ENCODE peak calls at places on chromosomes 16 and 17, in five cellular contexts. H, U, P, I and J are unnamed samples.

GRCh38 chr17:38463451-38463858 is 35.2 kb downstream of the ARHGAP23 start:
- DNase-seq in H (peak; percentile 53), U (no peak), P (no peak), I (no peak), J (no peak)

GRCh38 chr17:2950846-2951245 is 112.6 kb downstream of the OR1D5 start:
- DNase-seq in H (no peak), U (no peak), P (no peak), I (no peak), J (no peak)

GRCh38 chr16:87671221-87671620 is 68.9 kb downstream of the JPH3 start:
- DNase-seq in H (no peak), U (no peak), P (no peak), I (no peak), J (no peak)

GRCh38 chr16:87956771-87957279 is 5.6 kb downstream of the BANP start:
- DNase-seq in H (no peak), U (peak; percentile 42), P (no peak), I (no peak), J (no peak)

GRCh38 chr17:78762007-78762406 is 20.1 kb downstream of the CYTH1 start:
- DNase-seq in H (no peak), U (no peak), P (no peak), I (no peak), J (no peak)

GRCh38 chr17:79705674-79706073 is 25.1 kb upstream of the ENPP7 start:
- DNase-seq in H (no peak), U (no peak), P (no peak), I (no peak), J (no peak)

GRCh38 chr17:58351710-58352017 is 337 bp downstream of the SUPT4H1 start:
- DNase-seq in H (no peak), U (no peak), P (no peak), I (no peak), J (no peak)

GRCh38 chr17:14690704-14691103 is 389.8 kb downstream of the HS3ST3B1 start:
- DNase-seq in H (no peak), U (no peak), P (no peak), I (no peak), J (no peak)

GRCh38 chr17:35786941-35787432 is 8.5 kb downstream of the MMP28 start:
- DNase-seq in H (no peak), U (peak; percentile 28), P (no peak), I (no peak), J (no peak)

GRCh38 chr17:83186751-83187421 is 107.5 kb downstream of the METRNL start:
- DNase-seq in H (no peak), U (no peak), P (peak; percentile 19), I (no peak), J (no peak)

GRCh38 chr17:66302761-66303626 is 581 bp downstream of the PRKCA start:
- DNase-seq in H (no peak), U (peak; percentile 67), P (peak; percentile 52), I (peak; percentile 7), J (no peak)

GRCh38 chr16:56637814-56638750 is at the start of gene MT1A:
- DNase-seq in H (peak; percentile 74), U (peak; percentile 60), P (peak; percentile 51), I (no peak), J (no peak)

GRCh38 chr17:39231587-39232551 is 6.1 kb upstream of the STAC2 start:
- DNase-seq in H (no peak), U (peak; percentile 63), P (peak; percentile 71), I (no peak), J (no peak)

GRCh38 chr17:66522591-66523272 is 220.3 kb downstream of the PRKCA start:
- DNase-seq in H (no peak), U (no peak), P (no peak), I (no peak), J (no peak)

GRCh38 chr17:35025541-35025940 is 38.0 kb downstream of the RFFL start:
- DNase-seq in H (no peak), U (no peak), P (no peak), I (no peak), J (no peak)